ENCODE peak calls at places on chromosomes 7 and 10, in eight cellular contexts. P is lower leg skin; Y is NCI-H146; O is hepatic stellate cell; V is fibroblast of mammary gland; M is activated T-helper 1 cell treated with anti-CD3 and anti-CD28 coated beads, Interleukin-12 subunit alpha, Interleukin-12 subunit beta, Interleukin-2, Interleukin-4 antibody, amounts not matched to agents 30 ng/mL and 10 ng/mL and 1 ng/mL, durations not matched to agents 14 hours and 24 hours and 36 hours; G is anterior cingulate cortex; C is non-pigmented ciliary epithelial cell. E is an unnamed sample.

GRCh38 chr10:59234194-59234593 is 57.8 kb downstream of the PHYHIPL start:
- DNase-seq in Y (no peak), G (no peak), C (peak; percentile 9), P (no peak), O (no peak), V (peak; percentile 57), M (no peak), E (no peak)

GRCh38 chr10:73634397-73634796 is 6.9 kb downstream of the MYOZ1 start:
- DNase-seq in O (no peak), Y (no peak), M (no peak), P (no peak), C (no peak), G (no peak), V (no peak), E (no peak)

GRCh38 chr7:128931186-128931798 is 6.4 kb upstream of the IRF5 start:
- DNase-seq in Y (no peak), C (no peak), V (no peak), G (no peak), M (no peak), P (peak; percentile 82), O (no peak), E (no peak)

GRCh38 chr7:24926623-24927539 is 53.1 kb downstream of the OSBPL3 start:
- DNase-seq in V (peak; percentile 73), P (no peak), M (no peak), C (no peak), Y (no peak), G (no peak), O (peak; percentile 37), E (no peak)

GRCh38 chr7:69683002-69683401 is 84.7 kb downstream of the AUTS2 start:
- DNase-seq in G (no peak), C (no peak), M (no peak), Y (peak; percentile 23), P (no peak), V (no peak), O (no peak), E (no peak)

GRCh38 chr7:43756368-43757072 is 2.0 kb upstream of the BLVRA start:
- DNase-seq in M (no peak), G (peak; percentile 20), C (peak; percentile 55), V (peak; percentile 80), O (peak; percentile 92), P (peak; percentile 17), Y (no peak), E (no peak)

GRCh38 chr10:93160829-93161228 is 87.1 kb downstream of the CYP26A1 start:
- DNase-seq in V (peak; percentile 95), C (no peak), M (no peak), O (peak; percentile 59), P (peak; percentile 89), G (no peak), Y (no peak), E (no peak)

GRCh38 chr10:103192451-103193106 is 493 bp downstream of the NT5C2 start:
- DNase-seq in O (peak; percentile 49), C (no peak), M (peak; percentile 64), P (peak; percentile 95), Y (peak; percentile 72), V (peak; percentile 77), G (peak; percentile 81), E (peak; percentile 81)

E was measured in NCI-H1417.